ENCODE peak calls at places on chromosome 4, in ten cellular contexts. F, V, M, N, E, K, U, D, A and P are unnamed samples.

GRCh38 chr4:153362184-153362583 is 17.7 kb downstream of the MND1 start:
- DNase-seq in F (no peak), V (no peak), M (no peak), N (peak; percentile 11), E (no peak), K (no peak), U (no peak), D (peak; percentile 17), A (no peak), P (no peak)

GRCh38 chr4:77100234-77100633 is 24.4 kb upstream of the CCNI start:
- DNase-seq in F (no peak), V (no peak), M (no peak), N (no peak), E (no peak), K (no peak), U (no peak), D (no peak), A (no peak), P (no peak)

GRCh38 chr4:161714022-161714751 is 449.6 kb downstream of the FSTL5 start:
- DNase-seq in F (no peak), V (no peak), M (no peak), N (peak; percentile 85), E (no peak), K (no peak), U (no peak), D (no peak), A (peak; percentile 88), P (no peak)

GRCh38 chr4:86741841-86742240 is 107.3 kb downstream of the SLC10A6 start:
- DNase-seq in F (no peak), V (no peak), M (no peak), N (no peak), E (no peak), K (no peak), U (no peak), D (no peak), A (no peak), P (no peak)

GRCh38 chr4:142272452-142272851 is 573.6 kb downstream of the INPP4B start:
- DNase-seq in F (no peak), V (no peak), M (no peak), N (no peak), E (no peak), K (no peak), U (no peak), D (no peak), A (no peak), P (no peak)

GRCh38 chr4:140136509-140136908 is 17.5 kb downstream of the MAML3 start:
- DNase-seq in F (no peak), V (no peak), M (no peak), N (peak; percentile 83), E (no peak), K (no peak), U (no peak), D (no peak), A (no peak), P (no peak)

GRCh38 chr4:166308589-166308988 is 435.6 kb downstream of the TLL1 start:
- DNase-seq in F (peak; percentile 27), V (no peak), M (no peak), N (no peak), E (no peak), K (no peak), U (no peak), D (no peak), A (no peak), P (no peak)

GRCh38 chr4:26583865-26584652 is at the start of gene TBC1D19:
- DNase-seq in F (peak; percentile 83), V (peak; percentile 93), M (peak; percentile 92), N (peak; percentile 95), E (peak; percentile 95), K (peak; percentile 91), U (peak; percentile 81), D (peak; percentile 92), A (peak; percentile 74), P (peak; percentile 89)

GRCh38 chr4:30860983-30861382 is 140.8 kb downstream of the PCDH7 start:
- DNase-seq in F (no peak), V (no peak), M (no peak), N (no peak), E (no peak), K (no peak), U (no peak), D (no peak), A (no peak), P (no peak)

GRCh38 chr4:155426953-155427352 is 50.2 kb upstream of the MAP9 start:
- DNase-seq in F (no peak), V (no peak), M (peak; percentile 87), N (no peak), E (no peak), K (no peak), U (no peak), D (no peak), A (no peak), P (no peak)

GRCh38 chr4:98502624-98503023 is 155.8 kb downstream of the TSPAN5 start:
- DNase-seq in F (no peak), V (no peak), M (no peak), N (no peak), E (no peak), K (no peak), U (no peak), D (no peak), A (no peak), P (no peak)

GRCh38 chr4:177275999-177276398 is 33.7 kb upstream of the NEIL3 start:
- DNase-seq in F (no peak), V (no peak), M (no peak), N (no peak), E (no peak), K (no peak), U (no peak), D (no peak), A (no peak), P (no peak)

GRCh38 chr4:135365065-135365464 is 1163.5 kb upstream of the PABPC4L start:
- DNase-seq in F (no peak), V (no peak), M (no peak), N (peak; percentile 0), E (no peak), K (no peak), U (no peak), D (no peak), A (no peak), P (no peak)

GRCh38 chr4:101348367-101348827 is 1.1 kb upstream of the PPP3CA start:
- DNase-seq in F (no peak), V (no peak), M (peak; percentile 52), N (no peak), E (no peak), K (no peak), U (peak; percentile 16), D (peak; percentile 25), A (no peak), P (no peak)

GRCh38 chr4:88814043-88814617 is 116.5 kb upstream of the NAP1L5 start:
- DNase-seq in F (no peak), V (no peak), M (peak; percentile 56), N (no peak), E (peak; percentile 13), K (no peak), U (no peak), D (no peak), A (no peak), P (no peak)

GRCh38 chr4:170068438-170069128 is 21.2 kb downstream of the AADAT start:
- DNase-seq in F (no peak), V (no peak), M (no peak), N (no peak), E (no peak), K (no peak), U (no peak), D (no peak), A (no peak), P (no peak)

GRCh38 chr4:7876096-7876993 is 63.3 kb downstream of the AFAP1 start:
- DNase-seq in F (no peak), V (no peak), M (peak; percentile 58), N (peak; percentile 50), E (peak; percentile 21), K (peak; percentile 29), U (no peak), D (peak; percentile 56), A (no peak), P (no peak)

GRCh38 chr4:91961504-91961903 is 342.3 kb upstream of the GRID2 start:
- DNase-seq in F (no peak), V (no peak), M (no peak), N (peak; percentile 4), E (no peak), K (no peak), U (no peak), D (no peak), A (no peak), P (no peak)